ENCODE peak calls at places on chromosomes 5 and 9, in four cellular contexts. One of them, this sample, is unnamed. For H3K4me1, the result is how much of the 10 kb centered on the place peaks cover.

GRCh38 chr9:110126986-110127864 is 80.7 kb downstream of the C9orf152 start:
- DNase-seq in fibroblast of lung: peak
- DNase-seq in aorta: peak
- DNase-seq in BE2C: no peak
- DNase-seq in this sample: peak

GRCh38 chr5:157033071-157033583 is 25.8 kb downstream of the HAVCR1 start:
- DNase-seq in fibroblast of lung: no peak
- DNase-seq in aorta: no peak
- DNase-seq in BE2C: no peak
- DNase-seq in this sample: no peak

GRCh38 chr5:133348406-133348805 is 263.9 kb downstream of the FSTL4 start:
- DNase-seq in fibroblast of lung: no peak
- DNase-seq in aorta: no peak
- DNase-seq in BE2C: no peak
- DNase-seq in this sample: no peak

GRCh38 chr9:130498298-130498917 is 53.6 kb downstream of the ASS1 start:
- DNase-seq in fibroblast of lung: no peak
- DNase-seq in aorta: no peak
- DNase-seq in BE2C: peak
- DNase-seq in this sample: no peak

GRCh38 chr9:109320338-109320733 is 523 bp downstream of the EPB41L4B start:
- DNase-seq in fibroblast of lung: no peak
- DNase-seq in aorta: no peak
- DNase-seq in BE2C: peak
- DNase-seq in this sample: no peak

GRCh38 chr5:131265318-131265803 is 1.5 kb downstream of the CDC42SE2 start:
- DNase-seq in fibroblast of lung: peak
- DNase-seq in aorta: no peak
- DNase-seq in BE2C: no peak
- DNase-seq in this sample: no peak

GRCh38 chr5:60366489-60366888 is 333.5 kb downstream of the DEPDC1B start:
- DNase-seq in fibroblast of lung: no peak
- DNase-seq in aorta: peak
- DNase-seq in BE2C: peak
- DNase-seq in this sample: no peak

GRCh38 chr9:129273941-129274709 is 96.1 kb upstream of the IER5L start:
- DNase-seq in fibroblast of lung: no peak
- DNase-seq in aorta: peak
- DNase-seq in BE2C: no peak
- DNase-seq in this sample: no peak

GRCh38 chr5:54362434-54362833 is 52.1 kb upstream of the ARL15 start:
- DNase-seq in fibroblast of lung: no peak
- DNase-seq in aorta: no peak
- DNase-seq in BE2C: no peak
- DNase-seq in this sample: no peak

DNA sequence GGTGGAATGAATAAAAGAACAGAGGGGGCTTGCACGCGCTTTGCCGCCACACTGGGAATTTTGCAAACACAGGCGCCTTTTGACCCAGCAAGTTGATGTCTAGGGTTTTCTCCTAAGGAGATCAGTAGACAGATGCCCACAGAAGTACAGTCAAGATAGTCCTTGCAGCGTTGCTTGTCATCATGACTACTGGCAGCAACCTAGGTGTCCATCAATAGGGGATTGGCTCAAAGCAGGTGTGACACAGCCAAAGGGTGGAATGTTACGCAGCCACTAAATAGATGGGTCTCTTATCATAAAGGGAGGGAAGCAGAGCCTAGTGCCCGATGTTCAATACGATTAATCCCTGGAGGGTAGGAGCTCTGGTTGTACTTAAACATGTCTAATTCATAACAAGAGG is 63.8 kb upstream of the GGTA1 start:
- DNase-seq in fibroblast of lung: no peak
- DNase-seq in aorta: no peak
- DNase-seq in BE2C: no peak
- DNase-seq in this sample: no peak
- H3K4me1 ChIP-seq in fibroblast of lung: under half
- H3K4me1 ChIP-seq in aorta: under half
- H3K4me1 ChIP-seq in BE2C: under half
- H3K4me1 ChIP-seq in this sample: under half

GRCh38 chr5:56850423-56850822 is 35.1 kb downstream of the MAP3K1 start:
- DNase-seq in fibroblast of lung: no peak
- DNase-seq in aorta: no peak
- DNase-seq in BE2C: no peak
- DNase-seq in this sample: no peak

GRCh38 chr5:56849671-56850070 is 34.3 kb downstream of the MAP3K1 start:
- DNase-seq in fibroblast of lung: no peak
- DNase-seq in aorta: no peak
- DNase-seq in BE2C: no peak
- DNase-seq in this sample: no peak

GRCh38 chr5:56845277-56845676 is 29.9 kb downstream of the MAP3K1 start:
- DNase-seq in fibroblast of lung: no peak
- DNase-seq in aorta: no peak
- DNase-seq in BE2C: no peak
- DNase-seq in this sample: no peak

GRCh38 chr5:56848206-56848605 is 32.9 kb downstream of the MAP3K1 start:
- DNase-seq in fibroblast of lung: no peak
- DNase-seq in aorta: no peak
- DNase-seq in BE2C: no peak
- DNase-seq in this sample: no peak

GRCh38 chr5:56845904-56846479 is 30.6 kb downstream of the MAP3K1 start:
- DNase-seq in fibroblast of lung: no peak
- DNase-seq in aorta: no peak
- DNase-seq in BE2C: no peak
- DNase-seq in this sample: no peak
- H3K4me1 ChIP-seq in fibroblast of lung: under half
- H3K4me1 ChIP-seq in aorta: under half
- H3K4me1 ChIP-seq in BE2C: under half
- H3K4me1 ChIP-seq in this sample: under half

GRCh38 chr9:107976767-107977166 is 487.2 kb upstream of the KLF4 start:
- DNase-seq in fibroblast of lung: peak
- DNase-seq in aorta: no peak
- DNase-seq in BE2C: no peak
- DNase-seq in this sample: no peak

GRCh38 chr9:107975426-107976010 is 485.9 kb upstream of the KLF4 start:
- DNase-seq in fibroblast of lung: no peak
- DNase-seq in aorta: no peak
- DNase-seq in BE2C: no peak
- DNase-seq in this sample: no peak

GRCh38 chr9:107971241-107971640 is 481.7 kb upstream of the KLF4 start:
- DNase-seq in fibroblast of lung: no peak
- DNase-seq in aorta: no peak
- DNase-seq in BE2C: no peak
- DNase-seq in this sample: no peak

GRCh38 chr9:107969727-107970126 is 480.2 kb upstream of the KLF4 start:
- DNase-seq in fibroblast of lung: no peak
- DNase-seq in aorta: no peak
- DNase-seq in BE2C: no peak
- DNase-seq in this sample: no peak

DNA sequence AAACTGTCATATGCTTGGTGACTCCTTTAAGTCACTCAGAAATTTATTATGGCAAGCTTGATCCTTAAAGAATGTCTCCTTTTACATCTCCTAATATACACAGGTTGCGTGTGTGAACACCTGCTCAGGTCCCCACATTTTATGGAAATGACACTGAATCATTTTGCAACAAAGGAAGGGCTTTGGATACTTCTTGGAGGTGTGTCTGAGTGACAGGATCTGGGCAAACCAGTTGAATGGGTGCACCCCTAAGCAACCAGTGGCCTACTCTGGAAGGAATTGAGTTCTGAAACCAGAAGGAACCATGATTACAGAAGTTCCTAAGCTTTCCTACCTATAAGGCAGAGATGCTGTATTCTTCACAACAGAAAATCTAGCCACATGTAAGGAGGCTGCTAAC is 483.9 kb upstream of the KLF4 start:
- DNase-seq in fibroblast of lung: no peak
- DNase-seq in aorta: no peak
- DNase-seq in BE2C: no peak
- DNase-seq in this sample: no peak
- H3K4me1 ChIP-seq in fibroblast of lung: under half
- H3K4me1 ChIP-seq in aorta: under half
- H3K4me1 ChIP-seq in BE2C: under half
- H3K4me1 ChIP-seq in this sample: under half

GRCh38 chr5:119304439-119304838 is 51.4 kb upstream of the TNFAIP8 start:
- DNase-seq in fibroblast of lung: no peak
- DNase-seq in aorta: no peak
- DNase-seq in BE2C: no peak
- DNase-seq in this sample: no peak
- H3K4me1 ChIP-seq in fibroblast of lung: under half
- H3K4me1 ChIP-seq in aorta: under half
- H3K4me1 ChIP-seq in BE2C: under half
- H3K4me1 ChIP-seq in this sample: under half

DNA sequence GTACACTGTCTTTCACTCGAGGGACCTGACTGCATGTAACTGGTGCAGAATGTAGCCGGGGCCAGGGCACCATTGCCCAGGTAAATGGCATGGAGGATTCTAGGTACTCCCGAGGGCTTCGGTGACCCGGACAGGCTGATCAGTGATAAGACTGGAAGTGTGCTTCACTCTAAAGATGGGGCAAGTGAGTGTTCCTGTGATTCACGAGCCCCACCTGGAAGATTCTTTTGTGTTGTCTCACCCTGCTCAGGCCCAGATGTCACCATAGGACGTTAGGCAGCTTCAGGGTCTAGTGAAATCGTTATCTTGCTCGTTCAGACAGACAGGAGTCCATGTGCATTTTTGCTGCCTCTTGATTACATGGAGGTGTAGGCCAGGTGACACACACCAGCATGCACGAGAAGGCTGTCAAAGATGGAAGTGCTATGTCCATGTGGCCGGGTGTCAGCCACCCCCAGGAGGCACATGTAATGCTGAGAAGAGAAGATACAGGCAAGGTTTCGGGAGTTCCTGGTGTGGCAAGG is 73.9 kb downstream of the WNK2 start:
- DNase-seq in fibroblast of lung: no peak
- DNase-seq in aorta: peak
- DNase-seq in BE2C: no peak
- DNase-seq in this sample: peak
- H3K4me1 ChIP-seq in fibroblast of lung: under half
- H3K4me1 ChIP-seq in aorta: under half
- H3K4me1 ChIP-seq in BE2C: under half
- H3K4me1 ChIP-seq in this sample: under half

GRCh38 chr5:149823350-149823749 is 93.2 kb downstream of the PPARGC1B start:
- DNase-seq in fibroblast of lung: no peak
- DNase-seq in aorta: no peak
- DNase-seq in BE2C: no peak
- DNase-seq in this sample: no peak

GRCh38 chr5:149826574-149826973 is 96.5 kb downstream of the PPARGC1B start:
- DNase-seq in fibroblast of lung: peak
- DNase-seq in aorta: no peak
- DNase-seq in BE2C: no peak
- DNase-seq in this sample: no peak

GRCh38 chr5:149824115-149824514 is 94.0 kb downstream of the PPARGC1B start:
- DNase-seq in fibroblast of lung: no peak
- DNase-seq in aorta: no peak
- DNase-seq in BE2C: no peak
- DNase-seq in this sample: no peak

GRCh38 chr5:149827086-149827485 is 97.0 kb downstream of the PPARGC1B start:
- DNase-seq in fibroblast of lung: no peak
- DNase-seq in aorta: no peak
- DNase-seq in BE2C: no peak
- DNase-seq in this sample: no peak

DNA sequence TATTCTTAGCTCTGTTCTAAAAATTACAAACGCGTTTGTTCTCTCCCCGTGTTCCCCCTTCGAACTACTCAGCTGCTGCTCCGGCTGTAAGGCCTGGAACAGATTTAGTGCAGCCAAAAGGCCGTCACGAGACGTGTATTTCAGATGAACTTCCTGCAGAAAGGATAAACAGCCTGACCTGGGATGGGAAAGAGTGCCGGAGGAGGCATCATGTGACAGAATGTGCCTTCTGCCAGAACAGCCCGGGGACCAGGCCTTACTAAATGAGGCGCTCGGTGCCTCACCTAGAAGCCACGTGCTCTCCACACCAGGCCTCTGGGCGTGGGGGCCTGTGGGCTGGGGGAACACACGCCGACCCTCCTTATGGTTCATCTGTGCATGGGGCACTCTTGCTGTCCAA is 94.7 kb downstream of the PPARGC1B start:
- DNase-seq in fibroblast of lung: peak
- DNase-seq in aorta: no peak
- DNase-seq in BE2C: no peak
- DNase-seq in this sample: no peak
- H3K4me1 ChIP-seq in fibroblast of lung: under half
- H3K4me1 ChIP-seq in aorta: under half
- H3K4me1 ChIP-seq in BE2C: under half
- H3K4me1 ChIP-seq in this sample: under half

GRCh38 chr9:131701434-131701781 is 38.5 kb downstream of the RAPGEF1 start:
- DNase-seq in fibroblast of lung: no peak
- DNase-seq in aorta: no peak
- DNase-seq in BE2C: no peak
- DNase-seq in this sample: no peak
- H3K4me1 ChIP-seq in fibroblast of lung: under half
- H3K4me1 ChIP-seq in aorta: under half
- H3K4me1 ChIP-seq in BE2C: under half
- H3K4me1 ChIP-seq in this sample: under half

GRCh38 chr5:151597749-151598148 is 6.6 kb upstream of the FAT2 start:
- DNase-seq in fibroblast of lung: no peak
- DNase-seq in aorta: no peak
- DNase-seq in BE2C: no peak
- DNase-seq in this sample: no peak
- H3K4me1 ChIP-seq in fibroblast of lung: under half
- H3K4me1 ChIP-seq in aorta: under half
- H3K4me1 ChIP-seq in BE2C: under half
- H3K4me1 ChIP-seq in this sample: under half

GRCh38 chr5:109704255-109704952 is 14.7 kb downstream of the MAN2A1 start:
- DNase-seq in fibroblast of lung: no peak
- DNase-seq in aorta: no peak
- DNase-seq in BE2C: no peak
- DNase-seq in this sample: no peak

GRCh38 chr5:109707531-109707930 is 17.8 kb downstream of the MAN2A1 start:
- DNase-seq in fibroblast of lung: no peak
- DNase-seq in aorta: no peak
- DNase-seq in BE2C: no peak
- DNase-seq in this sample: no peak

GRCh38 chr5:109703827-109704226 is 14.1 kb downstream of the MAN2A1 start:
- DNase-seq in fibroblast of lung: peak
- DNase-seq in aorta: no peak
- DNase-seq in BE2C: no peak
- DNase-seq in this sample: no peak

GRCh38 chr5:109706065-109706464 is 16.3 kb downstream of the MAN2A1 start:
- DNase-seq in fibroblast of lung: no peak
- DNase-seq in aorta: no peak
- DNase-seq in BE2C: no peak
- DNase-seq in this sample: no peak

DNA sequence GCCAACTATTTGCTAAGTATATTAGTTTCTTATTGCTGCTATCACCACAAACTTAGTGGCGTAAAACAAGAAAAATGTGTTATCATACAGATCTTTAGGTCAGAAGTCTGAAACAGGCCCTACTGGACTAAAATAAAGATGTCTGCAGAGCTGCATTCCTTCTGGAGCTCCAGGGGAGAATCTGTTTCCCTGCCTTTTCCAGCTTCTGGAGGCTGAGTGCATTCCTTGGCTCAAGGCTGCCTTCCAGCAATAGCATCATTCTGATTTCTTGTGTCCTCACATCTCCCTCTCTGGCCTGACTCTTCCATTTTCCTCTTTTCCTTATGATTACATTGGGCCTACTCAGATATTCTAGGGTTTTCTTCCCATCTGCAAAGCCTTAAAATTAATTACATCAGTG is 15.9 kb downstream of the MAN2A1 start:
- DNase-seq in fibroblast of lung: no peak
- DNase-seq in aorta: no peak
- DNase-seq in BE2C: no peak
- DNase-seq in this sample: no peak
- H3K4me1 ChIP-seq in fibroblast of lung: under half
- H3K4me1 ChIP-seq in aorta: under half
- H3K4me1 ChIP-seq in BE2C: under half
- H3K4me1 ChIP-seq in this sample: under half

This sample was measured in H9.